ENCODE peak calls at places on chromosomes 13 and 19, in six cellular contexts. Y, D, O, X, C and U are unnamed samples.

GRCh38 chr13:43245374-43245964 is 222.1 kb downstream of the DNAJC15 start:
- DNase-seq in Y (peak), D (no peak), O (no peak), X (no peak), C (no peak), U (no peak)

GRCh38 chr19:3576696-3577443 is 4.1 kb downstream of the HMG20B start:
- DNase-seq in Y (no peak), D (peak), O (peak), X (peak), C (no peak), U (no peak)

GRCh38 chr19:58020129-58020528 is 13.7 kb upstream of the ZSCAN1 start:
- DNase-seq in Y (no peak), D (no peak), O (no peak), X (no peak), C (no peak), U (no peak)

GRCh38 chr13:89393758-89394157 is 1722.6 kb downstream of the SLITRK5 start:
- DNase-seq in Y (no peak), D (no peak), O (no peak), X (no peak), C (no peak), U (no peak)

GRCh38 chr19:55549500-55550320 is 4.4 kb upstream of the SBK3 start:
- DNase-seq in Y (peak), D (no peak), O (peak), X (no peak), C (no peak), U (no peak)

GRCh38 chr13:111344471-111345191 is 24.2 kb downstream of the TEX29 start:
- DNase-seq in Y (peak), D (peak), O (no peak), X (no peak), C (no peak), U (no peak)

GRCh38 chr13:106466691-106467405 is 68.6 kb downstream of the EFNB2 start:
- DNase-seq in Y (no peak), D (peak), O (no peak), X (no peak), C (no peak), U (no peak)

GRCh38 chr19:1860133-1860775 is 3.1 kb downstream of the KLF16 start:
- DNase-seq in Y (no peak), D (peak), O (peak), X (peak), C (no peak), U (no peak)

GRCh38 chr19:7145494-7145893 is 76.0 kb downstream of the ZNF557 start:
- DNase-seq in Y (no peak), D (no peak), O (peak), X (no peak), C (no peak), U (no peak)

GRCh38 chr19:3985643-3986259 is 488 bp upstream of the EEF2 start:
- DNase-seq in Y (no peak), D (no peak), O (no peak), X (no peak), C (no peak), U (no peak)

GRCh38 chr13:56378566-56378965 is 762.2 kb upstream of the PRR20A start:
- DNase-seq in Y (no peak), D (no peak), O (no peak), X (no peak), C (no peak), U (no peak)

GRCh38 chr13:100394005-100394695 is 194.4 kb downstream of the GGACT start:
- DNase-seq in Y (no peak), D (no peak), O (no peak), X (no peak), C (no peak), U (no peak)

GRCh38 chr13:20400774-20401173 is 124.9 kb downstream of the CRYL1 start:
- DNase-seq in Y (peak), D (no peak), O (no peak), X (no peak), C (no peak), U (no peak)

GRCh38 chr19:8108560-8109445 is 40.6 kb downstream of the FBN3 start:
- DNase-seq in Y (no peak), D (no peak), O (no peak), X (no peak), C (no peak), U (no peak)

GRCh38 chr13:99935772-99936171 is 35.8 kb downstream of the ZIC5 start:
- DNase-seq in Y (no peak), D (no peak), O (no peak), X (no peak), C (no peak), U (no peak)

GRCh38 chr13:57787058-57787791 is 155.7 kb downstream of the PCDH17 start:
- DNase-seq in Y (no peak), D (no peak), O (no peak), X (no peak), C (no peak), U (no peak)

GRCh38 chr19:5282926-5283325 is 57.7 kb downstream of the PTPRS start:
- DNase-seq in Y (no peak), D (no peak), O (peak), X (no peak), C (no peak), U (no peak)

GRCh38 chr19:55485439-55486011 is 537 bp downstream of the NAT14 start:
- DNase-seq in Y (no peak), D (no peak), O (no peak), X (no peak), C (no peak), U (no peak)

GRCh38 chr13:65461590-65461989 is 1768.5 kb downstream of the PCDH9 start:
- DNase-seq in Y (no peak), D (no peak), O (no peak), X (no peak), C (no peak), U (no peak)

GRCh38 chr19:53801257-53801656 is 22.9 kb downstream of the NLRP12 start:
- DNase-seq in Y (no peak), D (no peak), O (no peak), X (no peak), C (no peak), U (no peak)

GRCh38 chr19:7829162-7829520 is 877 bp upstream of the EVI5L start:
- DNase-seq in Y (no peak), D (no peak), O (no peak), X (no peak), C (no peak), U (no peak)

GRCh38 chr13:100921139-100921538 is 246.5 kb upstream of the TMTC4 start:
- DNase-seq in Y (no peak), D (no peak), O (no peak), X (no peak), C (no peak), U (no peak)

GRCh38 chr19:35736913-35737886 is 5.1 kb downstream of the IGFLR1 start:
- DNase-seq in Y (no peak), D (no peak), O (no peak), X (no peak), C (peak), U (no peak)

GRCh38 chr19:55257461-55258411 is 1.1 kb downstream of the PPP6R1 start:
- DNase-seq in Y (peak), D (peak), O (peak), X (peak), C (peak), U (no peak)

GRCh38 chr19:18251587-18252369 is 22.5 kb downstream of the IQCN start:
- DNase-seq in Y (peak), D (peak), O (peak), X (peak), C (peak), U (peak)

GRCh38 chr13:113047587-113047986 is 58.0 kb upstream of the F7 start:
- DNase-seq in Y (no peak), D (no peak), O (no peak), X (no peak), C (no peak), U (no peak)

GRCh38 chr13:97067342-97067895 is 73.1 kb upstream of the OXGR1 start:
- DNase-seq in Y (no peak), D (no peak), O (no peak), X (no peak), C (no peak), U (no peak)

GRCh38 chr13:20442798-20443381 is 82.8 kb downstream of the CRYL1 start:
- DNase-seq in Y (no peak), D (no peak), O (peak), X (no peak), C (no peak), U (no peak)

GRCh38 chr19:3838661-3839060 is 30.2 kb downstream of the ZFR2 start:
- DNase-seq in Y (no peak), D (no peak), O (no peak), X (no peak), C (no peak), U (no peak)

GRCh38 chr19:53294786-53295441 is 27.4 kb upstream of the VN1R4 start:
- DNase-seq in Y (no peak), D (no peak), O (no peak), X (no peak), C (no peak), U (no peak)

GRCh38 chr19:13839938-13840750 is 36.8 kb upstream of the NANOS3 start:
- DNase-seq in Y (peak), D (no peak), O (peak), X (no peak), C (peak), U (no peak)

GRCh38 chr19:40217921-40218890 is at the start of gene TTC9B:
- DNase-seq in Y (no peak), D (peak), O (no peak), X (peak), C (no peak), U (no peak)

GRCh38 chr19:34759218-34759917 is 13.6 kb downstream of the ZNF599 start:
- DNase-seq in Y (no peak), D (no peak), O (no peak), X (no peak), C (no peak), U (no peak)

GRCh38 chr19:47158879-47159509 is 28.4 kb downstream of the SAE1 start:
- DNase-seq in Y (peak), D (no peak), O (no peak), X (no peak), C (no peak), U (no peak)

GRCh38 chr19:47765522-47766358 is 12.8 kb upstream of the SELENOW start:
- DNase-seq in Y (no peak), D (peak), O (peak), X (peak), C (no peak), U (no peak)

GRCh38 chr19:45467456-45468158 is at the start of gene FOSB:
- DNase-seq in Y (peak), D (peak), O (peak), X (peak), C (peak), U (peak)
- TF ChIP-seq CTCF in Y (no peak), D (peak), O (peak), X (no peak), C (no peak), U (no peak)

GRCh38 chr19:10173527-10173926 is 21.2 kb downstream of the DNMT1 start:
- DNase-seq in Y (no peak), D (no peak), O (no peak), X (no peak), C (no peak), U (no peak)
- TF ChIP-seq CTCF in Y (no peak), D (no peak), O (no peak), X (no peak), C (no peak), U (no peak)

GRCh38 chr13:109152941-109153340 is 523.5 kb downstream of the MYO16 start:
- DNase-seq in Y (no peak), D (no peak), O (no peak), X (no peak), C (no peak), U (no peak)

GRCh38 chr13:109152311-109152820 is 523.0 kb downstream of the MYO16 start:
- DNase-seq in Y (no peak), D (no peak), O (no peak), X (no peak), C (no peak), U (no peak)

GRCh38 chr13:109151255-109151654 is 521.8 kb downstream of the MYO16 start:
- DNase-seq in Y (peak), D (no peak), O (no peak), X (no peak), C (no peak), U (no peak)

GRCh38 chr13:109150691-109151090 is 521.3 kb downstream of the MYO16 start:
- DNase-seq in Y (no peak), D (no peak), O (no peak), X (no peak), C (no peak), U (no peak)

DNA sequence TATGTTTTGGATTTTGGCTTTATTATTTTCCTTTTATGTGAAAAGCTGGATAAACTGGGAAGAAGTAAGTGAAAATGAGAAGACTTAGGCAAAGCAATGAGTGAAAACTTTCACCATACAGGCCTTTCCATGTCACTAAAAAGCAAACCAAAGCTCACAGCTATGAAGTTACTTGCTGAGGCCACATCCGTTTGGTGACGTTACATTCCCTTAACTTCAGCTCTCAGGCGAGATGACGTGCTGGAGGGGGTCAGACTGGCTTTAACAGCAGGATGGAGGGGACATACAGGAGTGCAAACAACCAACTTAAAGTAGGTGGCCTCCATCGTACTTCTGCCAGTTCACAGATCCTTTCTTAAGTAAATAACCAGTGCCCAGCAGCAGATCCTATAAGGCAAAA is 522.3 kb downstream of the MYO16 start:
- DNase-seq in Y (no peak), D (no peak), O (no peak), X (no peak), C (no peak), U (no peak)
- TF ChIP-seq CTCF in Y (no peak), D (no peak), O (no peak), X (no peak), C (no peak), U (no peak)

GRCh38 chr13:51330741-51331140 is 8.8 kb upstream of the SERPINE3 start:
- DNase-seq in Y (no peak), D (no peak), O (no peak), X (no peak), C (no peak), U (no peak)

GRCh38 chr13:51325837-51326236 is 13.7 kb upstream of the SERPINE3 start:
- DNase-seq in Y (no peak), D (no peak), O (no peak), X (no peak), C (no peak), U (no peak)

GRCh38 chr13:51331354-51331861 is 8.1 kb upstream of the SERPINE3 start:
- DNase-seq in Y (no peak), D (no peak), O (no peak), X (no peak), C (no peak), U (no peak)

GRCh38 chr13:51326782-51327181 is 12.7 kb upstream of the SERPINE3 start:
- DNase-seq in Y (no peak), D (no peak), O (no peak), X (no peak), C (no peak), U (no peak)

GRCh38 chr13:51328488-51328887 is 11.0 kb upstream of the SERPINE3 start:
- DNase-seq in Y (no peak), D (no peak), O (no peak), X (no peak), C (no peak), U (no peak)
- TF ChIP-seq CTCF in Y (no peak), D (no peak), O (no peak), X (no peak), C (no peak), U (no peak)

GRCh38 chr13:110328509-110328908 is 21.4 kb downstream of the COL4A2 start:
- DNase-seq in Y (no peak), D (no peak), O (no peak), X (no peak), C (no peak), U (no peak)
- TF ChIP-seq CTCF in Y (no peak), D (no peak), O (no peak), X (no peak), C (no peak), U (no peak)

DNA sequence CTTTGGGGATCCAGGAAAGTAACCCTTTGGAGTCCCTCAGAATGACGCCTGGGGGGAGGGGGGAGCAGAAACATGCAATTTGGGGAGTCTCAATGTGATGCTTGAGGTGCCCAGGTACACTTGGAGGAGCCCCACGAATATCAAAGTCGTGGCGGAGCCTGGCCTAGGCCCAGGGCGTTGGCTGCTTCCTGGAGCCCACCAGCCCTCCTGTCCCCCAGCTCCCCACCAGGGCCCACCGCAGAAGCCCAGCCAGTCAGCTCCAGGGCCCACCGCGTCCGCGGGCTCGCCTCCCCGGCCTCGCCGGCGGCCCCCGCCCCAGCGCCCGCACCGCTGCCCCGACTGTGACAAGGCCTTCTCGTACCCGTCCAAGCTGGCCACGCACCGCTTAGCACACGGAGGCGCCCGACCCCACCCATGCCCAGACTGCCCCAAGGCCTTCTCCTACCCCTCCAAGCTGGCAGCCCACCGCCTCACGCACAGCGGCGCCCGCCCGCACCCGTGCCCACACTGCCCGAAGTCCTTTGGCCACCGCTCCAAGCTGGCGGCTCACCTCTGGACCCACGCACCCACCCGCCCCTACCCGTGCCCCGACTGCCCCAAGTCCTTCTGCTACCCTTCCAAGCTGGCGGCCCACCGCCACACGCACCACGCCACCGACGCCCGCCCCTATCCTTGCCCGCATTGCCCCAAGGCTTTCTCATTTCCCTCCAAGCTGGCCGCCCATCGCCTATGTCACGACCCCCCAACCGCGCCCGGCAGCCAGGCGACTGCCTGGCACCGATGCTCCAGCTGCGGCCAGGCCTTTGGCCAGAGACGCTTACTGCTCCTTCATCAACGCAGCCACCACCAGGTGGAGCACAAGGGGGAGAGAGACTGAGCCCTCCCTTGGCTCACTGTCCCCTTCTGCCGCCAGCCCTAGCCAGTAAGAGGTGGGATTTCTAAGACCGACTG is 2.1 kb downstream of the ZNF575 start:
- DNase-seq in Y (no peak), D (peak), O (peak), X (peak), C (peak), U (peak)
- TF ChIP-seq CTCF in Y (no peak), D (peak), O (peak), X (peak), C (no peak), U (no peak)

DNA sequence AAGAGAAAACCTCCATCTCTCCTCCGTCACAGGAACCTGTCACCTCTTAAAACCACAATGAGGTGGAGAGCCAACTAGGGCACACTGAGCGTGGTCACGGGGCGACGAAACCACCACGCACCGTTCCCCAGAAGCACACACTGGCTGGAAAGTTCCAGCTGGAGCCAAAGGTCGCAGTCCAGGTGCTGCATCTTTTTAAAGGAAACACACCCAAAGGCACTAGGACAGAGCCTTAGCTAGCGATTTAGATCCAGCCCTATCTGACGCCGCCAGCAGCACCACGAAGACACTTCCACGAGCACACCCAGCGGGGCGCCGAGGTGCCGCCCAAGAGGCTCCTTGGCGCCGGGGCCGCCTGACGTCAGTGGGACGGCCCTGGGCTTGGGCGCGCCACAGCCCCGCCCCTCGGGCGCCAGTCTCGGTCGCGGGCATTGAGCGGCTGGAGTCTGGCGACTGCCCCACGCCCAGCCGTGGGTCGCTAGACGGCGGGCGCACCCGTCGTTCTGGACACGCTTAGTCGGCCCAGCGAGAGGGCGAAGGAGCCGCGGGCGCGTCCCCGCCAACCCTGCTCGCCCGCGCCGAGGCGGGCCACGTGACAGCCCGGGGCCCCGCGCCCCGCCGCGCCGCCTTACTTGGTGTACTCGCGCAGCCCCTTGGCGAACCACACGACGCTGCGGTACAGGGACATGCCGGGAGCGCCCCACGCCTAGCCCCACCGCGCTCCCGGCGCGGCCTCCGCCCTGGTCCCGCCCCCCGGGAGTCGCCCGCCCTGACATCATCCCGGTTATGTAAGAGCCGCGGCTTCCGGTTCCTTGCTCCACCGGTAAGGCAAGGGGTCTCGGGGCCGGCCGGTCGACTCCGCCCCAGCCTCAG is at the start of gene DHRS12:
- DNase-seq in Y (peak), D (peak), O (peak), X (peak), C (peak), U (peak)
- TF ChIP-seq CTCF in Y (no peak), D (no peak), O (no peak), X (no peak), C (no peak), U (no peak)

GRCh38 chr13:76630629-76631028 is 255.6 kb downstream of the KCTD12 start:
- DNase-seq in Y (no peak), D (no peak), O (no peak), X (no peak), C (no peak), U (no peak)
- TF ChIP-seq CTCF in Y (no peak), D (no peak), O (no peak), X (no peak), C (no peak), U (no peak)